ENCODE peak calls at places on chromosomes 5 and 9, in seven cellular contexts. T is upper lobe of right lung; H is CD8-positive, alpha-beta memory T cell; E is cardiac muscle cell; Y is lower lobe of right lung; P is pancreas; Q is GM23338. O is an unnamed sample. For H3K36me3, the result is how much of the 10 kb centered on the place peaks cover.

GRCh38 chr5:33877483-33877882 is 14.3 kb downstream of the ADAMTS12 start:
- DNase-seq in T (no peak), H (no peak), E (peak), Y (no peak), P (no peak), Q (no peak), O (no peak)

GRCh38 chr9:109349431-109349846 is 28.6 kb upstream of the EPB41L4B start:
- DNase-seq in T (no peak), H (no peak), E (peak), Y (no peak), P (no peak), Q (no peak), O (peak)

GRCh38 chr5:98372351-98372750 is 401.1 kb upstream of the RGMB start:
- DNase-seq in T (no peak), H (no peak), E (peak), Y (no peak), P (no peak), Q (no peak), O (no peak)

GRCh38 chr9:36191290-36191645 is 547 bp downstream of the CLTA start:
- DNase-seq in T (peak), H (peak), E (peak), Y (peak), P (no peak), Q (peak), O (no peak)

GRCh38 chr9:118643118-118643517 is 726.1 kb downstream of the BRINP1 start:
- DNase-seq in T (peak), H (no peak), E (no peak), Y (peak), P (no peak), Q (peak), O (peak)

GRCh38 chr5:137815202-137815990 is 52.3 kb upstream of the MYOT start:
- DNase-seq in T (no peak), H (no peak), E (no peak), Y (no peak), P (no peak), Q (no peak), O (no peak)

GRCh38 chr9:5949103-5949699 is 58.5 kb downstream of the MLANA start:
- DNase-seq in T (no peak), H (peak), E (peak), Y (no peak), P (no peak), Q (no peak), O (no peak)

GRCh38 chr5:135033866-135034185 is 202 bp downstream of the PITX1 start:
- DNase-seq in T (no peak), H (no peak), E (no peak), Y (no peak), P (no peak), Q (no peak), O (no peak)

GRCh38 chr5:131264453-131265200 is 774 bp downstream of the CDC42SE2 start:
- DNase-seq in T (peak), H (peak), E (peak), Y (peak), P (peak), Q (peak), O (no peak)

GRCh38 chr5:93585753-93586385 is 2.8 kb downstream of the NR2F1 start:
- DNase-seq in T (no peak), H (no peak), E (peak), Y (no peak), P (no peak), Q (peak), O (no peak)

GRCh38 chr5:142839711-142840441 is 69.7 kb downstream of the ARHGAP26 start:
- DNase-seq in T (no peak), H (no peak), E (peak), Y (no peak), P (no peak), Q (no peak), O (no peak)

GRCh38 chr9:100499460-100499859 is 26.5 kb downstream of the TMEFF1 start:
- DNase-seq in T (no peak), H (no peak), E (no peak), Y (no peak), P (no peak), Q (no peak), O (no peak)

GRCh38 chr5:135915466-135916001 is 19.9 kb upstream of the IL9 start:
- DNase-seq in T (no peak), H (no peak), E (peak), Y (no peak), P (no peak), Q (no peak), O (no peak)

GRCh38 chr5:86977185-86977584 is 290.5 kb upstream of the RASA1 start:
- DNase-seq in T (no peak), H (no peak), E (peak), Y (no peak), P (no peak), Q (no peak), O (no peak)

GRCh38 chr5:110321117-110321516 is 405.4 kb downstream of the TMEM232 start:
- DNase-seq in T (no peak), H (no peak), E (no peak), Y (no peak), P (no peak), Q (no peak), O (no peak)

GRCh38 chr5:179530069-179530998 is 20.0 kb upstream of the RUFY1 start:
- DNase-seq in T (peak), H (peak), E (peak), Y (peak), P (peak), Q (peak), O (no peak)

GRCh38 chr9:130745210-130745800 is 51.7 kb downstream of the EXOSC2 start:
- DNase-seq in T (no peak), H (no peak), E (no peak), Y (no peak), P (no peak), Q (no peak), O (no peak)

GRCh38 chr5:39891376-39891775 is 466.6 kb upstream of the DAB2 start:
- DNase-seq in T (no peak), H (no peak), E (peak), Y (no peak), P (no peak), Q (no peak), O (no peak)

GRCh38 chr5:26802944-26803343 is 235.4 kb downstream of the CDH9 start:
- DNase-seq in T (no peak), H (no peak), E (no peak), Y (no peak), P (no peak), Q (no peak), O (no peak)

GRCh38 chr5:176151286-176151685 is 86.9 kb upstream of the SIMC1 start:
- DNase-seq in T (no peak), H (no peak), E (no peak), Y (no peak), P (no peak), Q (no peak), O (peak)

GRCh38 chr9:87148391-87149237 is 201.3 kb upstream of the GAS1 start:
- DNase-seq in T (peak), H (no peak), E (peak), Y (peak), P (peak), Q (peak), O (peak)

GRCh38 chr9:27673626-27674025 is 100.3 kb upstream of the C9orf72 start:
- DNase-seq in T (no peak), H (no peak), E (peak), Y (no peak), P (no peak), Q (no peak), O (no peak)

GRCh38 chr5:108321341-108321740 is 60.6 kb downstream of the FBXL17 start:
- DNase-seq in T (no peak), H (no peak), E (peak), Y (no peak), P (no peak), Q (no peak), O (no peak)

GRCh38 chr9:36092509-36093215 is 43.9 kb upstream of the GLIPR2 start:
- DNase-seq in T (no peak), H (peak), E (no peak), Y (no peak), P (no peak), Q (peak), O (no peak)

GRCh38 chr5:96187309-96188027 is 225.8 kb upstream of the ELL2 start:
- DNase-seq in T (no peak), H (no peak), E (no peak), Y (no peak), P (no peak), Q (no peak), O (no peak)

GRCh38 chr9:126621919-126622735 is 8.4 kb downstream of the LMX1B start:
- DNase-seq in T (no peak), H (no peak), E (no peak), Y (no peak), P (peak), Q (peak), O (no peak)

GRCh38 chr5:73921746-73922145 is 295.8 kb downstream of the ARHGEF28 start:
- DNase-seq in T (no peak), H (no peak), E (no peak), Y (no peak), P (no peak), Q (no peak), O (no peak)

GRCh38 chr5:106292654-106293053 is 1378.1 kb downstream of the EFNA5 start:
- DNase-seq in T (no peak), H (no peak), E (no peak), Y (no peak), P (no peak), Q (no peak), O (peak)

GRCh38 chr5:173736923-173737412 is 120.5 kb upstream of the BOD1 start:
- DNase-seq in T (no peak), H (no peak), E (no peak), Y (no peak), P (no peak), Q (no peak), O (no peak)

GRCh38 chr9:15353892-15354291 is 46.9 kb upstream of the TTC39B start:
- DNase-seq in T (no peak), H (no peak), E (no peak), Y (no peak), P (no peak), Q (no peak), O (no peak)

GRCh38 chr5:180238631-180239030 is 29.6 kb upstream of the RASGEF1C start:
- DNase-seq in T (no peak), H (no peak), E (no peak), Y (no peak), P (no peak), Q (no peak), O (no peak)

GRCh38 chr9:35010351-35010958 is 20.9 kb downstream of the DNAJB5 start:
- DNase-seq in T (no peak), H (no peak), E (no peak), Y (no peak), P (no peak), Q (no peak), O (no peak)

GRCh38 chr5:72541501-72542235 is 34.5 kb upstream of the ZNF366 start:
- DNase-seq in T (no peak), H (no peak), E (no peak), Y (no peak), P (no peak), Q (no peak), O (no peak)

GRCh38 chr9:130328349-130328801 is 62.8 kb downstream of the HMCN2 start:
- DNase-seq in T (peak), H (no peak), E (peak), Y (no peak), P (no peak), Q (no peak), O (no peak)

GRCh38 chr5:150509992-150510391 is 2.1 kb downstream of the NDST1 start:
- DNase-seq in T (no peak), H (no peak), E (no peak), Y (no peak), P (no peak), Q (no peak), O (no peak)

GRCh38 chr9:17065062-17065461 is 69.8 kb upstream of the CNTLN start:
- DNase-seq in T (no peak), H (no peak), E (peak), Y (no peak), P (no peak), Q (no peak), O (no peak)

GRCh38 chr9:86955554-86955953 is 8.2 kb upstream of the GAS1 start:
- DNase-seq in T (no peak), H (no peak), E (peak), Y (no peak), P (no peak), Q (no peak), O (no peak)

GRCh38 chr5:80136751-80137272 is 101.7 kb downstream of the THBS4 start:
- DNase-seq in T (no peak), H (no peak), E (no peak), Y (no peak), P (no peak), Q (no peak), O (no peak)
- H3K27ac ChIP-seq in T (peak), H (no peak), E (no peak), Y (peak), P (no peak), Q (peak), O (no peak)

GRCh38 chr5:635321-636055 is 23.3 kb downstream of the CEP72 start:
- DNase-seq in T (peak), H (no peak), E (no peak), Y (peak), P (no peak), Q (no peak), O (no peak)
- H3K36me3 ChIP-seq in T (under half), H (under half), E (under half), Y (half or more), P (under half), Q (under half), O (under half)

DNA sequence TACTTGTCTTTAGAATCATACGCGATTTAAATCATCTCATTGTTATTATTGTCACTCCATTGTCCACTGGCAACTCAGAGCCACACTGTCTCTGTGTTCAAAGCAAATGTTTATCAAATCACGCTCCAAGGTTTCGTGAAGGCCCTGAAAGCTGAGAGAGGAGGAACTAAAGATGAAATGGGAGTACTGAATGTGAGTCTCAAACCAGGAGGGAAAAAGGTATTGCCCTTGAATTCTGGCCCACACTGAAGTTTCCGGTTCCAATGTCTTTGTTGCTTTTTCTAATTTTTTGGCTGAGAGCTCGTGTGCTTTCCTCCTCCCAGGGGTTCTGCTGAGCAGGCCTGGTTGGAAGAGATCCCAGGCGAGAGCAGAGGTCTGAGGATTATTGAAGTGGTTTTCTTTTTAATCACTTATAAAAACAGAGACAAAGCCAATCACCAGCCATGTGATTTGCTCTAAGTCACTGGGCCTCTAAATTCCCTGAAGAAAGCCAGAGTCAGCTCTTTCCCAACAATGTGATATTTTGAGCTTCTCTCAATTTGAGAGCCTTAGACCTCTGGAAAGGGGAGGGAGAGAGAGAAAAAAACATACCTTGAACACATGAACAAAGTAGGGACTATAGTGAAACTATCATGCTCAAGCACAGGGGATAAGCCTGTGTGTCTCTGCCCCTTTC is 420.8 kb upstream of the GRAMD2B start:
- DNase-seq in T (no peak), H (no peak), E (peak), Y (no peak), P (no peak), Q (no peak), O (peak)
- H3K27ac ChIP-seq in T (no peak), H (no peak), E (peak), Y (peak), P (peak), Q (no peak), O (peak)

GRCh38 chr9:95920024-95920423 is 44.5 kb downstream of the ERCC6L2 start:
- DNase-seq in T (no peak), H (no peak), E (no peak), Y (no peak), P (no peak), Q (no peak), O (no peak)
- H3K36me3 ChIP-seq in T (half or more), H (under half), E (under half), Y (half or more), P (under half), Q (under half), O (half or more)

DNA sequence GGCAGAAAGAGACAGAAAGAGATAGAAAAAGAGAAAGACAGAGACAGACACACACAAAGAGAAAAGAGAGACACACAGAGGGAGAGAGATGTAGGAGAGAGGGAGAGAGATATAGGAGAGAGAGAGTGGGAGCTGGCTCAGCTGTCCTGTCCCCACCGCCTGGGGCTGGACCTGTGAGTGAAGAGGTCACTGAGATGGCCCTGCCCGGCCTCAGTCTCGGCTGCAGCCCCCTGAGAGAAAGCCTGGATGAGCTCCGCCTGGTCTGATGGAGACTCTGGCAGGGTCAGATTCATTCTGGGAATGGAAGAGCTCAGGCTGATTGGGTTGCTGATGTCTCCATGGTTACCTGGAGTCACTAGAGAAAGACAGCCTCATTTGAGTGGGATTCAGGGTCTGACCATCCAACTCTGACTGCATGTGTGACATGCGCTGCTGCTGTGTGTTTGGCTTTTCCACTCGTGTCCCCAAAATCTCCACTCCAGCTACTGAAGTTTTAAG is 27.0 kb upstream of the SEMA4D start:
- DNase-seq in T (no peak), H (no peak), E (no peak), Y (no peak), P (no peak), Q (no peak), O (no peak)
- H3K27ac ChIP-seq in T (no peak), H (peak), E (no peak), Y (peak), P (no peak), Q (no peak), O (no peak)